ENCODE peak calls at places on chromosome 19, in seven cellular contexts. C is SK-N-SH; H is stimulated activated CD4-positive, alpha-beta T cell treated with anti-CD3 and anti-CD28 coated beads, Interleukin-1b, Interleukin-23, amount 100 ng/mL, for 48 hours; J is prostate gland; D is G401; E is NCI-H1930; S is AG10803. O is an unnamed sample.

GRCh38 chr19:40673377-40673776 is 17.1 kb downstream of the NUMBL start:
- DNase-seq in C (no peak), D (no peak), E (no peak), S (no peak), J (no peak), H (no peak), O (no peak)

GRCh38 chr19:40510526-40511115 is 43.8 kb downstream of the SPTBN4 start:
- DNase-seq in E (no peak), C (no peak), H (no peak), D (no peak), S (no peak), J (no peak), O (no peak)

GRCh38 chr19:16436780-16437179 is 35.0 kb downstream of the EPS15L1 start:
- DNase-seq in E (no peak), S (no peak), D (no peak), C (no peak), J (no peak), H (no peak), O (no peak)

GRCh38 chr19:16367269-16367683 is 42.6 kb downstream of the KLF2 start:
- DNase-seq in J (no peak), C (no peak), H (peak), S (no peak), D (no peak), E (no peak), O (peak)

GRCh38 chr19:45825917-45826893 is 11.1 kb upstream of the RSPH6A start:
- DNase-seq in H (no peak), S (no peak), E (no peak), C (peak), D (no peak), J (no peak), O (no peak)

GRCh38 chr19:50300814-50301606 is 28.2 kb downstream of the KCNC3 start:
- DNase-seq in C (no peak), E (no peak), D (no peak), H (peak), S (peak), J (peak), O (no peak)

GRCh38 chr19:30781519-30781918 is 409.3 kb downstream of the ZNF536 start:
- DNase-seq in D (no peak), E (no peak), S (peak), C (peak), J (no peak), H (no peak), O (no peak)

GRCh38 chr19:38801359-38802095 is 11.2 kb downstream of the LGALS4 start:
- DNase-seq in E (no peak), H (no peak), C (no peak), J (no peak), D (no peak), S (no peak), O (no peak)

GRCh38 chr19:1825909-1826556 is 14.0 kb upstream of the ATP8B3 start:
- DNase-seq in D (peak), C (peak), J (peak), S (peak), H (peak), E (peak), O (peak)

GRCh38 chr19:57434386-57435061 is 601 bp upstream of the ZNF749 start:
- DNase-seq in J (no peak), C (no peak), S (peak), H (no peak), E (no peak), D (no peak), O (no peak)

GRCh38 chr19:9498183-9498902 is at the start of gene ZNF560:
- DNase-seq in J (no peak), S (peak), D (no peak), H (peak), E (peak), C (peak), O (peak)

GRCh38 chr19:27774337-27774736 is 1438.6 kb downstream of the UQCRFS1 start:
- DNase-seq in J (no peak), D (no peak), C (no peak), E (no peak), S (no peak), H (no peak), O (peak)

GRCh38 chr19:4742717-4743646 is 19.3 kb upstream of the DPP9 start:
- DNase-seq in C (peak), S (no peak), D (no peak), H (no peak), J (no peak), E (peak), O (no peak)

GRCh38 chr19:10552596-10553053 is 8.9 kb downstream of the ATG4D start:
- DNase-seq in J (no peak), D (no peak), S (no peak), E (no peak), C (peak), H (peak), O (peak)

GRCh38 chr19:51803965-51804364 is 9.0 kb downstream of the FPR3 start:
- DNase-seq in E (no peak), S (no peak), D (no peak), J (no peak), C (no peak), H (no peak), O (no peak)

GRCh38 chr19:5785423-5785822 is 877 bp upstream of the PRR22 start:
- DNase-seq in E (no peak), J (no peak), D (no peak), S (no peak), H (no peak), C (no peak), O (no peak)

GRCh38 chr19:48683349-48683748 is 10.5 kb upstream of the NTN5 start:
- DNase-seq in E (peak), S (peak), H (peak), J (no peak), C (no peak), D (peak), O (peak)

GRCh38 chr19:3012522-3013260 is 16.4 kb downstream of the TLE2 start:
- DNase-seq in C (no peak), H (no peak), J (no peak), D (no peak), S (no peak), E (no peak), O (no peak)

GRCh38 chr19:11067356-11068113 is 21.7 kb upstream of the LDLR start:
- DNase-seq in S (no peak), J (no peak), D (no peak), C (no peak), H (peak), E (no peak), O (no peak)

GRCh38 chr19:54517483-54517882 is 14.9 kb downstream of the LAIR2 start:
- DNase-seq in S (peak), J (peak), C (no peak), D (no peak), E (no peak), H (peak), O (peak)

GRCh38 chr19:48896191-48896720 is 2.3 kb downstream of the TULP2 start:
- DNase-seq in E (no peak), J (peak), S (peak), D (peak), H (peak), C (peak), O (peak)

GRCh38 chr19:37551123-37551993 is 43.2 kb downstream of the ZNF571 start:
- DNase-seq in H (peak), C (peak), S (peak), J (no peak), E (no peak), D (no peak), O (peak)

GRCh38 chr19:56707821-56708220 is 36.3 kb upstream of the ZNF835 start:
- DNase-seq in C (no peak), E (no peak), D (no peak), H (no peak), S (no peak), J (no peak), O (no peak)

GRCh38 chr19:45640849-45641273 is 1.7 kb upstream of the EML2 start:
- DNase-seq in S (no peak), J (no peak), C (no peak), D (peak), E (no peak), H (peak), O (peak)

GRCh38 chr19:1474011-1474764 is 4.8 kb downstream of the C19orf25 start:
- DNase-seq in S (no peak), E (no peak), D (peak), J (no peak), H (no peak), C (peak), O (no peak)

GRCh38 chr19:34255546-34255945 is 1.2 kb downstream of the GARRE1 start:
- DNase-seq in J (no peak), C (no peak), H (no peak), S (no peak), D (no peak), E (no peak), O (no peak)

GRCh38 chr19:5798244-5798643 is 6.6 kb upstream of the NRTN start:
- DNase-seq in J (no peak), E (no peak), C (no peak), H (no peak), S (no peak), D (no peak), O (no peak)